ENCODE peak calls at places on chromosome 13, in six cellular contexts. E is heart right ventricle, K is heart left ventricle, O is adrenal gland, U is coronary artery, L is psoas muscle. Z is an unnamed sample.

GRCh38 chr13:79628463-79628862 is 147.5 kb downstream of the NDFIP2 start:
- DNase-seq in E (no peak), K (no peak), O (no peak), U (no peak), L (no peak), Z (no peak)

GRCh38 chr13:68173111-68173510 is 943.0 kb upstream of the PCDH9 start:
- DNase-seq in E (no peak), K (no peak), O (no peak), U (no peak), L (no peak), Z (no peak)

GRCh38 chr13:85847012-85847411 is 47.8 kb upstream of the SLITRK6 start:
- DNase-seq in E (no peak), K (no peak), O (no peak), U (no peak), L (no peak), Z (no peak)

GRCh38 chr13:79796116-79796515 is 315.2 kb downstream of the NDFIP2 start:
- DNase-seq in E (no peak), K (no peak), O (no peak), U (no peak), L (no peak), Z (no peak)

GRCh38 chr13:32164622-32165268 is 133.2 kb downstream of the FRY start:
- DNase-seq in E (no peak), K (no peak), O (peak; percentile 52), U (no peak), L (no peak), Z (peak; percentile 76)

GRCh38 chr13:25170554-25171107 is 1.5 kb downstream of the AMER2 start:
- DNase-seq in E (no peak), K (no peak), O (no peak), U (no peak), L (no peak), Z (no peak)

GRCh38 chr13:96958286-96958891 is 35.9 kb downstream of the OXGR1 start:
- DNase-seq in E (no peak), K (no peak), O (peak; percentile 26), U (no peak), L (no peak), Z (peak; percentile 17)

GRCh38 chr13:112441226-112441625 is 65.1 kb downstream of the SPACA7 start:
- DNase-seq in E (no peak), K (no peak), O (no peak), U (peak; percentile 40), L (no peak), Z (no peak)

GRCh38 chr13:101140087-101140770 is 276.1 kb downstream of the NALCN start:
- DNase-seq in E (no peak), K (no peak), O (no peak), U (no peak), L (no peak), Z (no peak)

GRCh38 chr13:76349700-76350099 is 536.5 kb downstream of the KCTD12 start:
- DNase-seq in E (no peak), K (no peak), O (no peak), U (no peak), L (no peak), Z (no peak)

GRCh38 chr13:23433171-23434153 is at the start of gene SACS:
- DNase-seq in E (peak; percentile 18), K (no peak), O (no peak), U (no peak), L (no peak), Z (no peak)

DNA sequence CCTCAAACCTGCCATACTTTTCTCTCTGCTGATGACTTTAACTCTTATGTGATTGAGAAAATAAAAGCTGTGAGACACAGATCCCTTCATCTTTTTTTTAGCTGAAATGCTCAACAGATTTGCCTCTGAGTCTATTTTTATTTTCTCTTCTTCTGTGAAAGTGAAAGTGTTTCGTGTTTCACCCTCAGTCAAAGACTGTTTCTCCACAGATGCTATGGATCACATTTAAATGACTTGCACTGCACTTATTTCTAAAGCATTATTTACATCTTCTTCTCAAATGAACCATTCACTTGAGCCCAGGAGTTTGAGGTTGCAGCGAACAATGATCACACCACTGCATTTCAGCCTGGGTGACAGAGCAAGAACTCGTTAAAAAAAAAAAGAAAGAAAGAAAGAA is 890.1 kb upstream of the PCDH20 start:
- DNase-seq in E (no peak), K (no peak), O (no peak), U (no peak), L (no peak), Z (no peak)
- H3K4me3 ChIP-seq in E (no peak overlapping the region), K (no peak overlapping the region), O (no peak overlapping the region), U (no peak overlapping the region), L (no peak overlapping the region), Z (no peak overlapping the region)

GRCh38 chr13:36430247-36431203 is 1.8 kb upstream of the CCNA1 start:
- DNase-seq in E (peak; percentile 19), K (no peak), O (no peak), U (no peak), L (peak; percentile 18), Z (no peak)
- H3K4me3 ChIP-seq in E (no peak overlapping the region), K (peak overlapping the region; percentile 14), O (no peak overlapping the region), U (peak overlapping the region; percentile 74), L (no peak overlapping the region), Z (no peak overlapping the region)

GRCh38 chr13:51803018-51803417 is 945 bp downstream of the DHRS12 start:
- DNase-seq in E (no peak), K (no peak), O (no peak), U (no peak), L (no peak), Z (no peak)

GRCh38 chr13:51803422-51804294 is at the start of gene DHRS12:
- DNase-seq in E (peak; percentile 95), K (peak; percentile 96), O (peak; percentile 91), U (peak; percentile 95), L (peak; percentile 89), Z (peak; percentile 71)

GRCh38 chr13:51801631-51802099 is 2.3 kb downstream of the DHRS12 start:
- DNase-seq in E (peak; percentile 80), K (peak; percentile 84), O (peak; percentile 86), U (peak; percentile 85), L (peak; percentile 72), Z (no peak)

GRCh38 chr13:51804295-51805172 is 571 bp upstream of the DHRS12 start:
- DNase-seq in E (peak; percentile 50), K (peak; percentile 48), O (peak; percentile 55), U (no peak), L (no peak), Z (no peak)

DNA sequence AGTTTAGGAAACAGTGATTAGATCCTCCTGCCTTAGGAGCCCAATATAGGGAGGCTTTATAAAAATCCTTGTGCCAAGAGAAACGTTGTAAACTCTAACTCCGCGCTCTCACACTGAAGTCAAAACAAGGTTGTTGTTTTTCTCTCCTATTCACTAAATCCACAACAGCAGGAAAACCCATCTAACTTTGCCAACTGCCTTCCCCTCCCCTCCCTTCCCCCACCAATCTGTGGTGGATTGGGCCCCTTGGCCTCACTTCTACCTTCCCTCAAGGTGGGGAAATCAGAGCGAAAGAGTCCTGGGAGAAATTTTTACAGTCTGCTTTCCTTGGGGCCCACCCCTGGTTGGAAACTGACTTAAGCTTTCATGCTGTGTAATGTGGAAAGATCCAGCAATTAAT is 1.4 kb downstream of the DHRS12 start:
- DNase-seq in E (no peak), K (no peak), O (no peak), U (no peak), L (no peak), Z (no peak)
- H3K4me3 ChIP-seq in E (no peak overlapping the region), K (no peak overlapping the region), O (no peak overlapping the region), U (peak overlapping the region; percentile 73), L (peak overlapping the region; percentile 95), Z (no peak overlapping the region)

DNA sequence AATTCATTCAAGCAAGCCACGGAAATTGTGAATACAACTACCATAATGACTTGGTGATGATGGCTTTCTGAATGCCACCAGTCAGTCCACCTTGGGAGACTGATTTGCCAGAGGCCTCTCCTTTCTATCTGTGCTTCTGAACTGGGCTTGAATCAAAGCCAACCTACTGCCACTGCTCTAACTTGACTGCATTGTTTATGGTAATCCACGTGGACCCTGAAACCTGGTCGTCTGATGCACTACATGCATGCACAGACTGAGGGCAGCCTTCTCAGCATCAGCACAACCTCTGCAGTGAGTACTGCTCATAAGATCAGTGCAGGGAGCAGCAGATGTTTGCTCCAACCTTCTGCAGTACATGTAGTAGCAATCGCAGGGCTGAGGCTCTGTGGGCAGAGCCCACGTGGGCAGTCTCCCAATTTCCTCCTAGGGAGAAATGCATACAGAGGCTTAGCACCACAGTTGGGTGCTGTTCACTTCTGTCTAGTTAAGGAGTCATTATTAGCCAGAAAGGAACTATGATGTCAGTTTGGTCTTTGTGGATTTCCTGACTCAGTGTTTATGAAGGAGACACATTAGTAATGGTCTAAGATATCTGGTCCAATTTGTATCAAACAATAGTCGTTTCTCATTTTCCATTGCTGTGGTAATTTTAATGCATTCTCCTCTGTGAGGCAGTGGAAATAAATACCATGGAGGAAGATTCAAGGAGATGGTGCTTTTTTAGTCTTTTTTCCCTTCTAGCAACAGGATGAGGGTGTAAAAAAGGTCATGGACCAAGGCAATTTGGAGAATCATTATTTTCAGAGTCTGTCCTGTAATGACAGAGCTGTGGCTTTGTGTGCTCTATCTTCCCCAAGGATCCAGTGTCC is 82.5 kb downstream of the AKAP11 start:
- DNase-seq in E (no peak), K (no peak), O (no peak), U (no peak), L (no peak), Z (peak; percentile 87)
- H3K4me3 ChIP-seq in E (no peak overlapping the region), K (no peak overlapping the region), O (no peak overlapping the region), U (no peak overlapping the region), L (no peak overlapping the region), Z (peak overlapping the region; percentile 44)

GRCh38 chr13:20774746-20775145 is 985 bp upstream of the EEF1AKMT1 start:
- DNase-seq in E (no peak), K (no peak), O (no peak), U (no peak), L (no peak), Z (no peak)

GRCh38 chr13:20776751-20777150 is 3.0 kb upstream of the EEF1AKMT1 start:
- DNase-seq in E (no peak), K (no peak), O (no peak), U (no peak), L (no peak), Z (no peak)

GRCh38 chr13:20775961-20776360 is 2.2 kb upstream of the EEF1AKMT1 start:
- DNase-seq in E (no peak), K (no peak), O (no peak), U (no peak), L (no peak), Z (no peak)

GRCh38 chr13:20772401-20773131 is 1.2 kb downstream of the EEF1AKMT1 start:
- DNase-seq in E (no peak), K (no peak), O (no peak), U (no peak), L (no peak), Z (no peak)

GRCh38 chr13:20773194-20774080 is at the start of gene EEF1AKMT1:
- DNase-seq in E (peak; percentile 92), K (peak; percentile 94), O (peak; percentile 96), U (peak; percentile 95), L (peak; percentile 96), Z (peak; percentile 90)
- H3K4me3 ChIP-seq in E (peak within 1 kb of the TSS; percentile 52), K (peak within 1 kb of the TSS; percentile 74), O (peak within 1 kb of the TSS; percentile 65), U (peak within 1 kb of the TSS; percentile 84), L (peak within 1 kb of the TSS; percentile 83), Z (peak within 1 kb of the TSS; percentile 68)

DNA sequence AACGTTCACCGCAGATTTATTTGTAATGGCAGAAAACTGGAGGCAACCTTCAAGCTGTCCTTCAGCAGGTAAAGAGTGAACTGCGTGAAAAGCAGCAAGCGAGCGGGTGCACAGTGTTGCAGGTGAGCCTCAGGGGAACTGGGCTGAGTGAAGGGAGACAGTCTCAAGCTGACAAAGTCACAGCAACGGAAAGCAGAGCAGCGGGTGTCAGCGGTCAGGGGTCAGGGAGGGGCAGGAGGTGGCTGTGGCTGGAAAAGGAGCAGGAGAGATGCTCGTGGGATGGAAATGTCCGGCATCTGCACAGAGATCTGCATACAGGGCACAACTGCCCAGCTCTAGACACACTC is 8.5 kb upstream of the RASA3 start:
- DNase-seq in E (no peak), K (no peak), O (no peak), U (no peak), L (no peak), Z (no peak)
- H3K4me3 ChIP-seq in E (no peak overlapping the region), K (no peak overlapping the region), O (no peak overlapping the region), U (no peak overlapping the region), L (no peak overlapping the region), Z (peak overlapping the region; percentile 41)